ENCODE peak calls at places on chromosomes 6 and 20, in five cellular contexts. R, W, P, Y and A are unnamed samples.

GRCh38 chr6:132768051-132768517 is 10.4 kb upstream of the VNN2 start:
- DNase-seq in R (no peak), P (no peak), W (peak), Y (peak), A (peak)

GRCh38 chr6:161740486-161740885 is 466.6 kb upstream of the AGPAT4 start:
- DNase-seq in R (no peak), Y (no peak), P (no peak), W (no peak), A (peak)

GRCh38 chr6:32081168-32081624 is 27.9 kb downstream of the TNXB start:
- DNase-seq in P (no peak), W (peak), R (peak), Y (no peak), A (no peak)

GRCh38 chr20:61054411-61054810 is 197.7 kb upstream of the CDH4 start:
- DNase-seq in Y (no peak), W (no peak), R (no peak), P (no peak), A (no peak)

GRCh38 chr6:168155193-168155592 is 76.2 kb upstream of the FRMD1 start:
- DNase-seq in W (no peak), P (no peak), Y (no peak), R (peak), A (no peak)

GRCh38 chr6:148235446-148235845 is 107.2 kb upstream of the SASH1 start:
- DNase-seq in W (no peak), P (no peak), R (no peak), Y (no peak), A (no peak)

GRCh38 chr6:136312975-136313374 is 23.3 kb upstream of the BCLAF1 start:
- DNase-seq in P (no peak), Y (no peak), W (no peak), R (no peak), A (no peak)

GRCh38 chr6:46893648-46894047 is 28.1 kb downstream of the ADGRF5 start:
- DNase-seq in W (no peak), P (no peak), Y (no peak), R (no peak), A (no peak)

GRCh38 chr20:22335210-22335609 is 249.2 kb downstream of the FOXA2 start:
- DNase-seq in W (no peak), P (no peak), R (no peak), Y (no peak), A (no peak)

GRCh38 chr6:158028421-158028820 is 46.8 kb downstream of the SYNJ2 start:
- DNase-seq in P (no peak), W (no peak), Y (no peak), R (no peak), A (no peak)

GRCh38 chr6:3228791-3229565 is 1.5 kb upstream of the TUBB2B start:
- DNase-seq in W (no peak), R (no peak), Y (no peak), P (peak), A (no peak)

GRCh38 chr6:39933669-39934059 is 598 bp downstream of the MOCS1 start:
- DNase-seq in R (no peak), Y (no peak), P (no peak), W (no peak), A (no peak)
- H3K4me3 ChIP-seq in R (peak), Y (peak), P (peak), W (peak), A (peak)

DNA sequence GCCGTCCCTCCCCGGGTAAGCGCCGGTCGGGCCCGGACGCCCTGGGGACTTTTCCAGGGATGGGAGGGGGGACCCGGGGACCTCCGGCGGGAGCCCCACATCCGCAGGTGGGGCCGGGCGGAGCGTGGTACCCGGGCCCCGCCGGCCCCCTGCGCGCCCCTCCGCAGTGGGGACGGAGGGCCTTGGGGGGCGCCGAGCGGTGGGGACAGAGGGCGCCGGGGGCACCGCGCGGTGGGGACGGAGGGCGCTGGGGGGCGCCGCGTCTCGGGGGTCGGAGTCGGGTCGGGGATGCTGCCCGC is 267 bp downstream of the PLEKHG1 start:
- DNase-seq in W (no peak), Y (no peak), P (no peak), R (no peak), A (no peak)
- H3K4me3 ChIP-seq in W (peak), Y (peak), P (no peak), R (peak), A (peak)

GRCh38 chr6:35489066-35489465 is 7.8 kb downstream of the TEAD3 start:
- DNase-seq in P (no peak), R (no peak), Y (no peak), W (no peak), A (no peak)

GRCh38 chr6:35490821-35491557 is 5.9 kb downstream of the TEAD3 start:
- DNase-seq in Y (no peak), R (no peak), W (no peak), P (no peak), A (no peak)

GRCh38 chr6:35491558-35492541 is 5.0 kb downstream of the TEAD3 start:
- DNase-seq in W (no peak), R (no peak), Y (no peak), P (no peak), A (no peak)

GRCh38 chr6:35488517-35488862 is 8.4 kb downstream of the TEAD3 start:
- DNase-seq in P (no peak), Y (no peak), W (no peak), R (no peak), A (no peak)

DNA sequence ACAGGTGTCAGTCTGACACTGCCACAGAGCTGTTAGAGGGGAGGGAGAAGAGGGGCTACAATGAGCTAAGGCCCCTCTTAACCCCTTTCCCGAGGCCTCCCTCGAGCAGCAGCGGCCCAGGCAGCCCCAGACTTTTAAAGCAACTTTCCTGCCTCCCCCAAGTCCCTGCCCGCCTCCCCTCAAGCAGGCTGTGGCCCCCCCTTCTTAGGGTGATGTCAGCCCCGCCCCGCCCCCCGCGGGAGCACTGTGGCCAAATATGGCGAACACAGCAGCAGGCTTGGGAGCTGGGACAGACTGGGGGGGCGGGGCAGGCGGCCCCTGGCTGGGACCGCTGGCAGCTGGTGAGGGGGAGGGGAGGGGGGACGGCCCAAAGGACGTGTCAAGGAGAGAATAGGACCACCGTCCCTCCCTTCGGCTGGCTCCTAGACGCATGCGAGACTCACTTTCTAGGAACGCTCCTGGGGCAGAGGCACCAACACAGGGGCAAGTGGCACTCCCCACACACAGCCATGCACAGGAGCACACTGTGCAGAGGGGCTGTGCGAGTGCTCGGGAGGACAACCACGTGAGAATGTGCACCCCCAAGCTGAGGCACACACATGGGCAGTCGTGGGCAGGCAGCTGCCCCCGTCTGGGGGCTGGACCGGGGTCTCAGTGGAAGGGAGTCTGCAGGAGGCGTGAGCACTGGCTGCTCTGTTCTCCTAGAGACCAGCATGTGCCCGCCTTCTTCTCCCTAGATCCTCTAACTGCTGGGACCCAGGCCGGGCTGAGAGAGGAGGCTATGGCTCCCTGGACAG is 6.7 kb downstream of the TEAD3 start:
- DNase-seq in Y (no peak), P (no peak), R (no peak), W (peak), A (no peak)
- H3K4me3 ChIP-seq in Y (no peak), P (no peak), R (peak), W (no peak), A (no peak)

DNA sequence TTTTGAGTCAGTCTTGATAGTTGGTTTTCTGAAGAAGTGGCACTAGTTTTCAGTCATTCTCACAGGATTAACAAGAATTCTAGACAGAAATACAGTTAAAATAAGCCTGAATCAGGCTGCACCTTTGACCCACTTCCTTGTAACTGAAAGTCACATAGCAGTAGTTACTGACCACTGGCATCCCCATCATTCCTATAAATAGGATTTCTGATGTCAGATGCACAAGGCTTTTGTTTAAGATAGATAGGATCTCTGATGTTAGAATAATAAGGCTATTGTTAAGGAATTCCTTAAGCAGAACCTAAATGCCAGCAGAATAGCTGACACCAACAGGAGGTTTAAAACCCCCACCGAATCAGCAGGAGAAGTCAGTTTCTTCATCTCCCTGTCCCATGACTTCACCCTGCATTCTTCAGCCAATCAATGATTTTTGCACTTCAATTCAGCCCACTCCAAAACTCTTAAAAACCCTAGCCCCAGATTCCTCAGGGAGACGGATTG is 30.6 kb upstream of the ZBTB24 start:
- DNase-seq in W (no peak), P (no peak), R (peak), Y (no peak), A (no peak)
- H3K4me3 ChIP-seq in W (no peak), P (no peak), R (no peak), Y (no peak), A (no peak)

GRCh38 chr20:57513199-57513598 is 11.7 kb downstream of the CTCFL start:
- DNase-seq in P (no peak), W (no peak), Y (no peak), R (no peak), A (no peak)
- H3K4me3 ChIP-seq in P (no peak), W (no peak), Y (no peak), R (no peak), A (no peak)

GRCh38 chr6:75282706-75283105 is 1.9 kb downstream of the TMEM30A start:
- DNase-seq in P (no peak), Y (no peak), W (no peak), R (no peak), A (no peak)

GRCh38 chr6:75281643-75282042 is 2.9 kb downstream of the TMEM30A start:
- DNase-seq in P (no peak), W (no peak), Y (no peak), R (no peak), A (no peak)

GRCh38 chr6:75278474-75279077 is 6.0 kb downstream of the TMEM30A start:
- DNase-seq in W (no peak), P (no peak), R (no peak), Y (no peak), A (no peak)

GRCh38 chr6:75279418-75279817 is 5.2 kb downstream of the TMEM30A start:
- DNase-seq in P (no peak), W (no peak), R (no peak), Y (no peak), A (no peak)

DNA sequence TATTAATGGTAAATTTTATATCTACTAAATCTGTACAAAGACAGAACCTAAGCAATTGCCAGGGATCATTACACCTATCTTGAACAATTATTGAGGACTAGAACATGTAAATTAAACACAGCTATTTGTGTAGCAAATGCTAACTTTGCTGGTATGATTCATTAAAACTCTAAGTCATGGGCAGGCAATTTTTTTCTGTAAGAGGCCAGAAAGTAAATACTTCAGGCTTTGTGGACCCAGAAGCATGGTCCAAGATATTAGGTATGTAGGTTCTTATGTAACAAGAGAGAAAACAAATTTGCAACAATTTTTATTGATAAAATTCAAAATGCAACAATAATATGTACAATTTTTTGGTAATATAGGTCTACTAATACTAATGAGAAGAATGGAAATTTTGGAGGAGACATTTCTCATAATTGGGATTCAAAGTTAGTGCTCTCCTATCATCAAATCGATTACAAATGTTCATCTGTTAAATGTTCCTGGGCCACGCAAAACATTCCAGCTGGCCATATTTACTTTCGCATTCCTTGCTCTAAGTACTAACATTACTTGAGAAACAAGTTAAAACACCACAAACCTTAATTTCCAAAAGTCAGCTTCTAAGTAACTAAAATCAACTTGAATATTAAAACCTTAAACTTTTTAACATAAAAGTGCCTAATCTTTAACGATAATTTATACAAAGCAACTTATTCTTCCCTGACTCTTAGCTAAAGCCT is 4.3 kb downstream of the TMEM30A start:
- DNase-seq in W (no peak), R (no peak), Y (no peak), P (no peak), A (no peak)
- H3K4me3 ChIP-seq in W (peak), R (no peak), Y (no peak), P (no peak), A (no peak)

DNA sequence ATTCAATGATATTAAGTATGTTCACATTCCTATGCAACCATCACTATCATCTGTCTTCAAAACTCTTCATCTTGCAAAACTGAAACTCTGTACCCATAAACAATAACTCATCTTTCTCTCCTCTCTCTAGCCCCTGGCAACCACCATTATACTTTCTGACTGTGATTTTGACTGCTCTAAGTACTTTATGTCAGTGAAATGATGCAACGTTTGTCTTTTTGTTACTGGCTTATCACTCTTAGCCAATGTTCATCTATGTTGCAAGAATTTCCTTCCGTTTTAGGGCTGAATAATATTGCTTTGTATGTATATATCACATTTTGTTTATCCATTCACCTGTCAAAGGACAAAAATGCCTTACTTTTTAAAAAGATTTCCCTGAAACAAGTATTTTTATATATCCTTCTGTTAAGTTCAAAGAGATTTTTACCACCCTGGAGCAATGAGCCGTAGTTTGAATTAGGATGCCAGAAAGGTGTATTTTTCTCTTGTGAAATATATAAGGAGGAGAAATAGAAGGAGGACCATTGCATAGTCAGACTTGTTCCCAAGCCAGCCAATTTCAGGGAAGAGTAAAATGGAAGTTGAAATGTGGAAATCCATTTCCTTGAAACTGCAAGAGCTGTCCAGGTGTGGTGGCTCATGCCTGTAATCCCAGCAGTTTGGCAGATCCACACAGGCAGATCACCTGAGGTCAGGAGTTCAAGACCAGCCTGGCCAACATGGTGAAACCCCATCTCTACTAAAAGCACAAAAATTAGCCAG is 4.0 kb upstream of the CGAS start:
- DNase-seq in P (no peak), Y (no peak), R (no peak), W (no peak), A (no peak)
- H3K4me3 ChIP-seq in P (no peak), Y (no peak), R (no peak), W (no peak), A (no peak)

GRCh38 chr20:18414140-18414539 is 52.7 kb downstream of the DZANK1 start:
- DNase-seq in P (no peak), Y (no peak), W (no peak), R (no peak), A (no peak)

GRCh38 chr20:18416478-18416877 is 50.4 kb downstream of the DZANK1 start:
- DNase-seq in R (no peak), Y (no peak), W (no peak), P (no peak), A (no peak)

GRCh38 chr20:18412202-18412901 is 54.5 kb downstream of the DZANK1 start:
- DNase-seq in P (no peak), R (no peak), Y (no peak), W (no peak), A (no peak)
- H3K4me3 ChIP-seq in P (no peak), R (no peak), Y (no peak), W (no peak), A (no peak)